ENCODE peak calls at places on chromosomes 4 and X, in four cellular contexts. N is pancreas, V is trophoblast cell, K is cardiac muscle cell. R is an unnamed sample.

GRCh38 chr4:4842476-4843441 is 16.7 kb upstream of the MSX1 start:
- DNase-seq in N (no peak), K (no peak), V (no peak), R (no peak)

GRCh38 chr4:17066972-17067371 is 168.5 kb upstream of the LDB2 start:
- DNase-seq in K (peak; percentile 80), V (peak; percentile 43), N (no peak), R (no peak)

GRCh38 chr4:6177587-6178197 is 22.7 kb downstream of the JAKMIP1 start:
- DNase-seq in V (no peak), N (peak; percentile 39), K (no peak), R (no peak)

GRCh38 chrX:133892337-133892736 is 93.1 kb downstream of the GPC3 start:
- DNase-seq in V (peak; percentile 44), N (no peak), K (no peak), R (no peak)

GRCh38 chr4:141395246-141395830 is 174.6 kb downstream of the ZNF330 start:
- DNase-seq in K (no peak), V (no peak), N (no peak), R (no peak)

GRCh38 chrX:69236641-69237040 is 71.4 kb upstream of the PJA1 start:
- DNase-seq in K (no peak), V (no peak), N (no peak), R (no peak)

GRCh38 chr4:156241896-156242295 is 288.2 kb upstream of the CTSO start:
- DNase-seq in K (no peak), N (no peak), V (peak; percentile 77), R (no peak)

GRCh38 chr4:18250564-18250963 is 229.0 kb upstream of the LCORL start:
- DNase-seq in V (no peak), K (no peak), N (no peak), R (no peak)

GRCh38 chr4:113574636-113575103 is 186.9 kb downstream of the CAMK2D start:
- DNase-seq in N (no peak), V (peak; percentile 69), K (peak; percentile 85), R (no peak)

GRCh38 chr4:120053916-120054315 is 12.7 kb downstream of the MAD2L1 start:
- DNase-seq in N (no peak), V (no peak), K (no peak), R (no peak)

GRCh38 chr4:98260047-98260578 is 1.1 kb upstream of the RAP1GDS1 start:
- DNase-seq in V (no peak), N (peak; percentile 85), K (no peak), R (peak; percentile 68)

GRCh38 chrX:45769919-45770582 is 569.4 kb upstream of the DIPK2B start:
- DNase-seq in V (no peak), N (peak; percentile 69), K (peak; percentile 90), R (peak; percentile 73)

GRCh38 chr4:147480891-147481576 is at the start of gene EDNRA:
- DNase-seq in V (no peak), N (peak; percentile 48), K (peak; percentile 60), R (peak; percentile 37)

GRCh38 chr4:111268769-111269414 is 646.0 kb upstream of the PITX2 start:
- DNase-seq in N (no peak), K (peak; percentile 6), V (no peak), R (no peak)

GRCh38 chrX:41688835-41689234 is at the start of gene GPR34:
- DNase-seq in K (no peak), V (no peak), N (no peak), R (no peak)

GRCh38 chr4:89152972-89153371 is 41.6 kb downstream of the TIGD2 start:
- DNase-seq in V (no peak), K (no peak), N (no peak), R (no peak)

GRCh38 chrX:91414710-91415109 is 19.9 kb upstream of the PABPC5 start:
- DNase-seq in N (no peak), K (no peak), V (peak; percentile 25), R (peak; percentile 14)

GRCh38 chrX:132740316-132741123 is 217.9 kb downstream of the HS6ST2 start:
- DNase-seq in N (no peak), K (peak; percentile 6), V (peak; percentile 37), R (no peak)

GRCh38 chr4:186554485-186554884 is 882 bp downstream of the MTNR1A start:
- DNase-seq in N (no peak), K (peak; percentile 39), V (no peak), R (peak; percentile 29)

GRCh38 chr4:2937146-2937857 is 25.9 kb downstream of the NOP14 start:
- DNase-seq in V (peak; percentile 81), K (no peak), N (peak; percentile 74), R (no peak)

GRCh38 chr4:9800878-9801277 is 19.4 kb downstream of the DRD5 start:
- DNase-seq in V (no peak), N (no peak), K (no peak), R (no peak)

GRCh38 chrX:50805316-50805715 is 8.7 kb downstream of the SHROOM4 start:
- DNase-seq in N (no peak), V (no peak), K (no peak), R (no peak)

GRCh38 chrX:50799531-50799961 is 14.4 kb downstream of the SHROOM4 start:
- DNase-seq in K (peak; percentile 73), N (no peak), V (peak; percentile 30), R (peak; percentile 3)

GRCh38 chrX:50798782-50799181 is 15.2 kb downstream of the SHROOM4 start:
- DNase-seq in N (no peak), K (no peak), V (no peak), R (no peak)

DNA sequence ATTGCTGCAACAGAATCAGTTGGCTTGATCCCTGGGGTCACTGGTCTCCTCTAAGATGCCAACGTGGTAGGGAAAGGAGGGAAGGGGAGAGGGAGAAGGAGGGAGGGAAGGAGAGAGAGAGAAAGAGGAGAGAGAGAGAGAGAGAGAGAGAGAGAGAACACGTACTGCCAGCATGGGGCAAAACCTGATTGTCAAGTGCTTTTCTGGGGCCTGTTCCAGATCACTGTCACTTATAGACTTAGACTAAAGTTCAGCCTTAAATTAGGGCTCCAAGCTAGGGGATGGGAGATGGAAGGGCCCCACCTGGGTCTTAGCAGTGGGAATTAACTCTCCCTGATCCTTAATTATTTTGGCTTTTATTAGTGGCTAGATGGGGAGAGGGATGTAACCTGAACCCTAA is 12.9 kb downstream of the SHROOM4 start:
- DNase-seq in K (no peak), N (no peak), V (no peak), R (peak; percentile 25)
- H3K27ac ChIP-seq in K (no peak overlapping the region), N (no peak overlapping the region), V (no peak overlapping the region), R (no peak overlapping the region)

GRCh38 chrX:1661922-1662221 is 47.0 kb downstream of the ASMT start:
- DNase-seq in V (no peak), N (no peak), K (no peak), R (no peak)

GRCh38 chrX:1659664-1660461 is 45.0 kb downstream of the ASMT start:
- DNase-seq in V (no peak), K (no peak), N (no peak), R (no peak)

GRCh38 chrX:1657367-1658082 is 42.7 kb downstream of the ASMT start:
- DNase-seq in K (peak; percentile 31), N (no peak), V (no peak), R (no peak)

GRCh38 chrX:1658083-1658463 is 43.2 kb downstream of the ASMT start:
- DNase-seq in V (no peak), N (no peak), K (no peak), R (no peak)

DNA sequence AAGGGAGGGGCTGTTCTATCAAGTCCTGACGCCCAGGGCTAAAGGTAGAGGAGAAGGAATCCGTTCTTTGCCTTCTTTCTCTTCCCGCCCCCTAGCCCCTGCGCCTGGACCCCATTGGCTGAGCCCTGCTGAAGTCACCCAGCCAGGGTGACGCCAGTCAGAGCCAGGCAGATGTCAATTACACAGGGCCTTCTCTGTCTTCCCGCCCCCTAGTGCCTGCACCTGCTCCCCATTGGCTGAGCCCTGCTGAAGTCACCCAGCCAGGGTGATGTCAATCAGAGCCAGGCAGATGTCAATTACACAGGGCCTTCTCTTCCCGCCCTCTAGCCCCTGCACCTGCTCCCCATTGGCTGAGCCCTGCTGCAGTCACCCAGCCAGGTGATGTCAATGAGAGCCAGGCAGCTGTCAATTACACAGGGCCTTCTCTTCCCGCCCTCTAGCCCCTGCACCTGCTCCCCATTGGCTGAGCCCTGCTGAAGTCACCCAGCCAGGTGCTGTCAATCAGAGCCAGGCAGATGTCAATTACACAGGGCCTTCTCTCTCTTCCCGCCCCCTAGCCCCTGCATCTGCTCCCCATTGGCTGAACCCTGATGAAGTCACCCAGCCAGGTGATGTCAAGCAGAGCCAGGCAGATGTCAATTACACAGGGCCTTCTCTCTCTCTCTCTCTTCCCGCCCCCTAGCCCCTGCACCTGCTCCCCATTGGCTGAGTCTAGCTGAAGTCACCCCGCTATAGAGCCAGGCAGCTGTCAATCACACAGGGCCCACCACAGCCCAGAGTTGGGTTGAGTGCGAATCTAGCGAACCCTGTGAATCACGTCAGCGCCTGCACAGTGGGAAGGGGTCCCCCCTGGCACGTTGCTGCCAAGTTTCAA is 46.4 kb downstream of the ASMT start:
- DNase-seq in N (no peak), V (peak; percentile 44), K (no peak), R (no peak)
- H3K27ac ChIP-seq in N (no peak overlapping the region), V (no peak overlapping the region), K (no peak overlapping the region), R (no peak overlapping the region)

DNA sequence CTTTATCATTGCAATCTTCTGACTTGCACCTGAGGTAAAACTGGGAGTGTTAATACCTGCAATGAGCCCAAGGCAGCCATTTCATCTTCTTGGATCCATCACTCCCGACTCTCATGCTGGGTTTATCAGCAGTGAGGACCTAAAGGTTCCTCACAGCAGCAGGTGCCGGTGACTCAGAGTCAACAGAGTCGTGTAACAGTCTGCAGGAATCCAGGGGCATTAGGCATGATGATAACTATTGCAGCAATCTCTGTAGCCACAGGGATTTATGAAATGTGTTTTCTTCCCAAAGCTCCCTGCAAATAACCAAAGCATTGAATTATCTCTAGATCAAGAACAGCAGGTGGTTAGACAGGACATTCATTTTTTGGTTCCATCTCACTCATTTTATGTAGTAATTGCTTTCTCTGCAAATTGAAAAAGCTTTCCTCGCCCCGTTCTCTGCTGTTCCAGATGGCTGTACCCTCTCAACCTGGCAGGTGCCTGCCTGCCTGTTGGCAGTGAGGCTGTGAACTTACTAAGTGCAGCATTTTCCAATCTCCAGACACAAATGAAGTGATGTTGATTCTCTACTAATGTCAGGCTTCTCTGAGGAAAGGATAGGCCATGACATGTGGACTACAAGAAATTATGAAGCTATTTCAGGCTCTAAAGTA is 48.1 kb upstream of the TSPAN7 start:
- DNase-seq in N (no peak), K (no peak), V (peak; percentile 19), R (no peak)
- H3K27ac ChIP-seq in N (no peak overlapping the region), K (no peak overlapping the region), V (no peak overlapping the region), R (no peak overlapping the region)

DNA sequence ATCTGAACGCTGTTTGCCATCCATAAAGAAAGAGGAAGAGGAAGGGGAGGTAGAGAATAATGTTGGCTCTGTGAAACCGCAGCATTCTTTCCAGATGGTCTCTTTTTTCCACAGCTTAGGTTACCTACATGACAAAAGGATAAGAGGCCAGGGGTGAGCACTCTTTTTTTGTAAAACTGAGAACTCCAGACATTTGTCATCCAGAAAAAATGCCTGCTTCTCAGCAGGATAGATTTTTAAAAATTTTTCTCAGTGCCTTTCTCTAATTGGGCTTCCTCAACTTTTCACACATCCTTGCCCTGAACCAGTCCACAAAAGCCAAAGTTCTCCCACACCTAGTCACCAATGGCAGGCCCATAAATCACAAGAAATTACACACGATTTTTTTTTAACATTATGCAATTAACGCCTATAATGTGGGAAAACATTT is 158.1 kb upstream of the TENM3 start:
- DNase-seq in V (peak; percentile 54), K (no peak), N (no peak), R (no peak)
- H3K27ac ChIP-seq in V (peak overlapping the region; percentile 32), K (no peak overlapping the region), N (no peak overlapping the region), R (no peak overlapping the region)

GRCh38 chr4:169179609-169180526 is 90.9 kb downstream of the SH3RF1 start:
- DNase-seq in K (no peak), N (no peak), V (peak; percentile 90), R (peak; percentile 52)
- H3K27ac ChIP-seq in K (no peak overlapping the region), N (no peak overlapping the region), V (peak overlapping the region; percentile 30), R (peak overlapping the region; percentile 95)

R was measured in thyroid gland.